ENCODE peak calls at places on chromosomes 7 and 10, in four cellular contexts. C is K562, X is HepG2, A is GM12878. K is an unnamed sample.
A peak's percentile ranks its signal among the peaks of the same experiment; 100 is the strongest.

GRCh38 chr10:49539320-49539885 is 482 bp upstream of the ERCC6 start:
- DNase-seq in C (peak; percentile 63), X (peak; percentile 24), A (no peak), K (peak; percentile 18)

GRCh38 chr7:125516194-125516593 is 586.6 kb upstream of the POT1 start:
- DNase-seq in C (no peak), X (no peak), A (no peak), K (no peak)

GRCh38 chr10:5284311-5285057 is 80.3 kb upstream of the UCN3 start:
- DNase-seq in C (peak; percentile 81), X (no peak), A (no peak), K (no peak)

GRCh38 chr10:31004611-31005193 is 27.0 kb downstream of the ZNF438 start:
- DNase-seq in C (no peak), X (no peak), A (no peak), K (no peak)

GRCh38 chr7:6228363-6228762 is 44.1 kb downstream of the CYTH3 start:
- DNase-seq in C (peak; percentile 62), X (no peak), A (no peak), K (no peak)

GRCh38 chr7:123424463-123424862 is 109.9 kb downstream of the IQUB start:
- DNase-seq in C (no peak), X (no peak), A (no peak), K (no peak)

GRCh38 chr10:74542077-74542476 is 284.3 kb upstream of the KAT6B start:
- DNase-seq in C (no peak), X (no peak), A (no peak), K (no peak)

GRCh38 chr10:55782181-55782580 is 578.9 kb downstream of the ZWINT start:
- DNase-seq in C (no peak), X (no peak), A (no peak), K (no peak)

GRCh38 chr7:132423594-132424200 is 152.6 kb downstream of the PLXNA4 start:
- DNase-seq in C (no peak), X (no peak), A (no peak), K (no peak)

GRCh38 chr7:122258971-122259370 is 45.6 kb downstream of the FEZF1 start:
- DNase-seq in C (no peak), X (no peak), A (no peak), K (no peak)

GRCh38 chr10:84139126-84140035 is at the start of gene GHITM:
- DNase-seq in C (peak; percentile 96), X (peak; percentile 96), A (peak; percentile 92), K (peak; percentile 97)

GRCh38 chr10:79020605-79021004 is 48.2 kb upstream of the ZMIZ1 start:
- DNase-seq in C (no peak), X (no peak), A (no peak), K (no peak)

GRCh38 chr10:78173360-78174020 is 139.8 kb downstream of the RPS24 start:
- DNase-seq in C (no peak), X (no peak), A (no peak), K (no peak)

GRCh38 chr7:99601656-99602310 is 3.7 kb downstream of the TMEM225B start:
- DNase-seq in C (no peak), X (no peak), A (no peak), K (no peak)

GRCh38 chr10:15562578-15562977 is 157.1 kb downstream of the ITGA8 start:
- DNase-seq in C (no peak), X (no peak), A (no peak), K (no peak)

GRCh38 chr10:75926763-75927162 is 495.3 kb downstream of the LRMDA start:
- DNase-seq in C (peak; percentile 35), X (no peak), A (no peak), K (peak; percentile 24)

GRCh38 chr10:79390551-79391229 is 43.4 kb downstream of the PPIF start:
- DNase-seq in C (peak; percentile 91), X (no peak), A (no peak), K (no peak)

GRCh38 chr7:133545613-133546012 is 292.7 kb downstream of the EXOC4 start:
- DNase-seq in C (no peak), X (no peak), A (no peak), K (no peak)

GRCh38 chr10:35352097-35352496 is 15.8 kb downstream of the CCNY start:
- DNase-seq in C (no peak), X (no peak), A (no peak), K (no peak)

GRCh38 chr7:23043441-23043840 is 29.5 kb upstream of the HYCC1 start:
- DNase-seq in C (peak; percentile 36), X (no peak), A (no peak), K (no peak)

GRCh38 chr7:83599131-83599530 is 49.8 kb downstream of the SEMA3E start:
- DNase-seq in C (no peak), X (no peak), A (no peak), K (no peak)

GRCh38 chr7:80078159-80078731 is 56.4 kb upstream of the GNAI1 start:
- DNase-seq in C (no peak), X (no peak), A (no peak), K (no peak)

GRCh38 chr10:88361494-88361893 is 221.6 kb downstream of the RNLS start:
- DNase-seq in C (no peak), X (no peak), A (no peak), K (no peak)

GRCh38 chr7:55053651-55054226 is 34.9 kb downstream of the EGFR start:
- DNase-seq in C (no peak), X (no peak), A (no peak), K (no peak)

GRCh38 chr10:118792501-118792900 is 37.7 kb upstream of the CACUL1 start:
- DNase-seq in C (no peak), X (no peak), A (no peak), K (no peak)

GRCh38 chr7:100567751-100568175 is 5.9 kb downstream of the SAP25 start:
- DNase-seq in C (no peak), X (peak; percentile 77), A (no peak), K (no peak)

GRCh38 chr7:79610905-79611304 is 157.4 kb upstream of the MAGI2 start:
- DNase-seq in C (no peak), X (no peak), A (no peak), K (no peak)

GRCh38 chr7:14598978-14599377 is 303.6 kb downstream of the DGKB start:
- DNase-seq in C (no peak), X (no peak), A (no peak), K (no peak)

GRCh38 chr7:151091431-151091830 is 5.2 kb downstream of the AGAP3 start:
- DNase-seq in C (peak; percentile 76), X (no peak), A (no peak), K (no peak)

DNA sequence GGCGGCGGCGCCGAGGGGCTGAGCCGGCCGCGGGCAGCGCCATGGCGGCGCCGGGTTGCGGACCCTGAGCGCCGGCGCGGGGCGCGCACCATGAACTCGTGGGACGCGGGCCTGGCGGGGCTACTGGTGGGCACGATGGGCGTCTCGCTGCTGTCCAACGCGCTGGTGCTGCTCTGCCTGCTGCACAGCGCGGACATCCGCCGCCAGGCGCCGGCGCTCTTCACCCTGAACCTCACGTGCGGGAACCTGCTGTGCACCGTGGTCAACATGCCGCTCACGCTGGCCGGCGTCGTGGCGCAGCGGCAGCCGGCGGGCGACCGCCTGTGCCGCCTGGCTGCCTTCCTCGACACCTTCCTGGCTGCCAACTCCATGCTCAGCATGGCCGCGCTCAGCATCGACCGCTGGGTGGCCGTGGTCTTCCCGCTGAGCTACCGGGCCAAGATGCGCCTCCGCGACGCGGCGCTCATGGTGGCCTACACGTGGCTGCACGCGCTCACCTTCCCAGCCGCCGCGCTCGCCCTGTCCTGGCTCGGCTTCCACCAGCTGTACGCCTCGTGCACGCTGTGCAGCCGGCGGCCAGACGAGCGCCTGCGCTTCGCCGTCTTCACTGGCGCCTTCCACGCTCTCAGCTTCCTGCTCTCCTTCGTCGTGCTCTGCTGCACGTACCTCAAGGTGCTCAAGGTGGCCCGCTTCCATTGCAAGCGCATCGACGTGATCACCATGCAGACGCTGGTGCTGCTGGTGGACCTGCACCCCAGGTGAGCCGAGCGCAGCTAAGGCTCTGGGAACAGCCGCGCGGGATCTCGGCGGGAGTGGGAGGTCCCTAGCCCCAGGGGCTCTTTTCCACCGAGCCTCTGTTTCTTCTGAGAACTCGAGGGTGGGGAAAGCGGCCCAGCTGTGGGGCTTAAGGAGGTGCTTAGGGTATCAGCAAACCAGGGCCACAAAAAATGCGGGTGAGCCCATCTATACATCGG is at the start of gene GPR26:
- DNase-seq in C (no peak), X (no peak), A (no peak), K (no peak)
- TF ChIP-seq REST in C (no peak), X (no peak), A (no peak), K (no peak)

GRCh38 chr7:138705122-138705521 is 4.0 kb upstream of the SVOPL start:
- DNase-seq in C (no peak), X (no peak), A (no peak), K (no peak)
- TF ChIP-seq SIN3A in C (no peak), X (no peak), A (no peak), K (no peak)

GRCh38 chr7:69076566-69076965 is 521.7 kb upstream of the AUTS2 start:
- DNase-seq in C (no peak), X (no peak), A (no peak), K (no peak)
- TF ChIP-seq POLR2A in C (no peak), X (no peak), A (no peak), K (no peak)

DNA sequence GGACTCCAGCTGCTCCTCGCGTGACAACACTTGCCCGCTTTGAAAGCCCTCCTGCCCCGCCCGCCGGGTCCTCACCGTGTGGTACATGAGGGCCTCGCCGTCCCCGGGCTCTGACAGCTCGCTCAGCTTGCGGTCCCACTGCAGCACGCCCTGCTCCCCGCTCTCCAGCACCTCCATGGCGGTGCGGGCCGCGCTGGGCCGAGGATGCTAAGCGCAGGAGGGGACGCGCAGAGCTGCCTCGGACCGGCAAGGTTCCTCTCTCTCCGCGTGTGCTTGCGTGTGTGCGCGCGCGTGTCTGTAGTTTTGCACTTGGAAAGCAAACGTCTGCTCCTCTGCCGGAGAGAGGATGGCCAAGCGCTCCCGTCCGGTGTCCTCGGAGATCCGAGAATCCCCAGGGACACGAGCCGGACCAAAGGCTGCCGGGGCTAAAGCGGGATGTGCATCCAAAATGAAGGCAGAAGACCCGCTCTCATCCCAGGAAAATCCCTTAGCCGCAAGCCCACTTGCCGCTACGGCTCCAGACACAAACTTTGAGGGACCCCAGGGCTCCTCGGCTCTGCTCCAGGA is at the start of gene CREB3L2:
- DNase-seq in C (peak; percentile 49), X (peak; percentile 36), A (no peak), K (no peak)
- TF ChIP-seq REST in C (peak; percentile 87), X (no peak), A (no peak), K (no peak)

DNA sequence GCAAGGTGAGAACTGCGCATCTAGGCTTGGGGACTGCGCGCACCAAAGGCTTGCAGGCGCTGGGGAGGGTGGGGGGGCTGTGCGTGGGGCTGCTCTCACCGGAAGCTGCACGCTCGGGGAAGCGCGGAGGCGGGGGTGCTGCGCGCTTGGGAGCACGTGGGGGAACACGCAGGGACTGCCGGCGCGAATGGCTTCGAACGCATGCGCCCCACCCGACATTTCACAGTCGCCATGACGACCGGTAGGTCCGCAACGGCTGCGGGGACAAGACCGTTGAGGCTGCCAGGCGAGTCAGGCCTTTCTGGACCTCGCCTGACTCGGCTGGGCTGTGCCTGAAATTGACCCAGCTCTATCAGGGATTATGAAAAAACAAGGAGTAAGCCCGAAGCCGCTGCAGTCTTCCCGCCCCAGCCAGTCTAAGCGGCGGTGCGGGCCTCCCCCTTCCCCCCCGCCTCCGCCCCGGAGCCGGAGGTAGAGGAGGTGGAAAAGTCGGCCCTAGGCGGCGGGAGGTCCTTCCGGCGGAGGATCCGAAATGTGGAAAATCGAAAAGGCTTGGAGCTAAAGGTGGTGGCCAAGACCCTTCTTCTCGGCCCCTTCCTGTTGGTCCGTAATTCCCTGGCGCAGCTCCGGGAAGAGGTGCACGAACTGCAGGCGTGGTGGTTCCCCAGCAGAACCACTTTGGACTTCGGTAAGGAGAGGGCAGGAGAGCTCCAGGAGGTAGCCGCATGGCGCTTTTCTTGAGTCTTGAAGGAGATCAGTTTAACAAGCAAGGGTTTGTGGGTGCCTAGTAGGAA is 34.9 kb upstream of the STEAP1 start:
- DNase-seq in C (no peak), X (no peak), A (no peak), K (no peak)
- TF ChIP-seq SIN3A in C (no peak), X (no peak), A (no peak), K (no peak)